ENCODE peak calls at places on chromosomes 3 and 15, in nine cellular contexts. H, G, P, V, C, M, D, S and O are unnamed samples.

GRCh38 chr3:2098398-2099027 is at the start of gene CNTN4:
- DNase-seq in P (no peak), S (no peak), C (no peak), D (no peak), M (peak), G (peak), V (peak), H (peak), O (peak)

GRCh38 chr3:16875876-16876575 is 8.7 kb upstream of the PLCL2 start:
- DNase-seq in C (no peak), G (no peak), P (no peak), V (no peak), M (no peak), H (no peak), S (no peak), D (no peak), O (no peak)

GRCh38 chr15:68982002-68982401 is 32.5 kb upstream of the NOX5 start:
- DNase-seq in H (no peak), D (no peak), S (no peak), M (no peak), C (no peak), V (no peak), G (no peak), P (no peak), O (no peak)

GRCh38 chr3:132629928-132630327 is 29.7 kb downstream of the ACAD11 start:
- DNase-seq in C (peak), P (no peak), H (no peak), D (peak), S (peak), M (peak), G (no peak), V (no peak), O (no peak)

GRCh38 chr3:185069583-185070030 is 83.3 kb downstream of the C3orf70 start:
- DNase-seq in H (no peak), V (no peak), M (no peak), G (no peak), P (no peak), C (no peak), S (no peak), D (no peak), O (no peak)

GRCh38 chr15:81747477-81747876 is 298.3 kb downstream of the MEX3B start:
- DNase-seq in C (no peak), H (no peak), S (peak), P (no peak), V (no peak), G (no peak), M (peak), D (no peak), O (no peak)

GRCh38 chr15:80010131-80010673 is 39.2 kb upstream of the BCL2A1 start:
- DNase-seq in G (no peak), D (peak), S (no peak), M (no peak), P (no peak), H (no peak), V (peak), C (peak), O (no peak)

GRCh38 chr3:36907911-36908646 is 36.8 kb downstream of the TRANK1 start:
- DNase-seq in V (no peak), P (peak), G (no peak), H (peak), S (no peak), M (peak), C (peak), D (peak), O (no peak)

GRCh38 chr3:78666458-78666800 is 1101.4 kb downstream of the ROBO1 start:
- DNase-seq in D (peak), M (peak), V (no peak), S (no peak), G (no peak), C (peak), P (no peak), H (no peak), O (no peak)

GRCh38 chr3:151709847-151710246 is 23.9 kb upstream of the AADACL2 start:
- DNase-seq in V (no peak), S (no peak), P (no peak), G (no peak), C (no peak), D (peak), M (no peak), H (no peak), O (no peak)

GRCh38 chr15:39646425-39646824 is 65.5 kb downstream of the THBS1 start:
- DNase-seq in M (no peak), D (no peak), P (no peak), G (no peak), H (no peak), S (no peak), C (no peak), V (no peak), O (no peak)

GRCh38 chr15:55003900-55004879 is 192.6 kb downstream of the RSL24D1 start:
- DNase-seq in M (no peak), P (no peak), C (no peak), S (no peak), H (no peak), V (no peak), G (no peak), D (no peak), O (no peak)

GRCh38 chr3:139472380-139473010 is 3.8 kb downstream of the RBP2 start:
- DNase-seq in S (no peak), H (no peak), M (no peak), D (no peak), C (no peak), V (no peak), P (no peak), G (no peak), O (no peak)

GRCh38 chr3:111594205-111594604 is 941 bp downstream of the ZBED2 start:
- DNase-seq in G (no peak), V (no peak), D (peak), M (peak), S (no peak), C (peak), H (no peak), P (no peak), O (no peak)

GRCh38 chr15:99984491-99985243 is 251.4 kb upstream of the LYSMD4 start:
- DNase-seq in C (no peak), S (no peak), G (no peak), P (no peak), H (no peak), D (no peak), V (no peak), M (no peak), O (no peak)

GRCh38 chr3:96813134-96813819 is 1.1 kb upstream of the EPHA6 start:
- DNase-seq in G (peak), D (peak), V (peak), S (no peak), P (no peak), M (peak), C (peak), H (peak), O (peak)

GRCh38 chr15:94280301-94280700 is 48.9 kb downstream of the MCTP2 start:
- DNase-seq in S (no peak), P (no peak), V (no peak), H (no peak), M (no peak), G (no peak), C (no peak), D (no peak), O (no peak)

GRCh38 chr3:38454179-38454883 is 641 bp downstream of the ACVR2B start:
- DNase-seq in V (peak), H (peak), S (no peak), P (no peak), D (peak), M (peak), G (no peak), C (peak), O (no peak)

GRCh38 chr15:39936681-39937080 is 2.8 kb downstream of the EIF2AK4 start:
- DNase-seq in D (no peak), C (peak), S (no peak), V (no peak), M (peak), P (no peak), G (no peak), H (no peak), O (no peak)

GRCh38 chr3:155391104-155391503 is 97.6 kb upstream of the STRIT1 start:
- DNase-seq in M (no peak), V (no peak), P (no peak), H (no peak), S (peak), G (no peak), D (peak), C (no peak), O (no peak)

GRCh38 chr15:31272558-31273257 is 53.9 kb upstream of the KLF13 start:
- DNase-seq in S (no peak), H (peak), V (no peak), M (peak), P (no peak), D (no peak), C (no peak), G (no peak), O (peak)

GRCh38 chr15:97745481-97746071 is 214.9 kb upstream of the ARRDC4 start:
- DNase-seq in H (no peak), D (peak), M (peak), P (no peak), C (peak), V (no peak), S (peak), G (no peak), O (no peak)

GRCh38 chr15:32676095-32676643 is 34.7 kb downstream of the SCG5 start:
- DNase-seq in S (no peak), C (no peak), M (peak), V (no peak), D (no peak), P (no peak), H (no peak), G (no peak), O (no peak)

GRCh38 chr3:181630873-181631272 is 80.9 kb upstream of the SOX2 start:
- DNase-seq in C (no peak), D (no peak), V (no peak), H (no peak), G (no peak), P (no peak), M (no peak), S (no peak), O (no peak)

GRCh38 chr3:166190360-166190759 is 353.1 kb upstream of the BCHE start:
- DNase-seq in P (no peak), C (peak), M (peak), H (no peak), S (no peak), G (no peak), V (peak), D (no peak), O (no peak)

GRCh38 chr3:123842711-123843110 is 41.4 kb downstream of the MYLK start:
- DNase-seq in S (no peak), D (no peak), C (no peak), G (no peak), H (no peak), M (no peak), V (no peak), P (no peak), O (no peak)

GRCh38 chr3:134650431-134651346 is at the start of gene KY:
- DNase-seq in S (no peak), V (peak), M (peak), P (no peak), D (peak), G (no peak), C (no peak), H (peak), O (peak)

GRCh38 chr3:195045481-195045880 is 225.5 kb downstream of the XXYLT1 start:
- DNase-seq in M (no peak), D (no peak), H (peak), V (no peak), G (no peak), C (no peak), P (no peak), S (no peak), O (no peak)

GRCh38 chr15:59689626-59690236 is 611 bp upstream of the BNIP2 start:
- DNase-seq in S (no peak), M (peak), D (peak), G (no peak), H (peak), V (peak), P (peak), C (peak), O (peak)

GRCh38 chr15:41965441-41966413 is 6.6 kb downstream of the EHD4 start:
- DNase-seq in H (peak), V (no peak), D (no peak), G (no peak), M (no peak), C (peak), S (no peak), P (no peak), O (no peak)

GRCh38 chr15:57281357-57281756 is 94.9 kb upstream of the CGNL1 start:
- DNase-seq in M (no peak), S (no peak), H (no peak), C (no peak), D (no peak), V (peak), P (no peak), G (no peak), O (no peak)

GRCh38 chr3:46857485-46858341 is 5.5 kb downstream of the MYL3 start:
- DNase-seq in H (peak), M (peak), V (peak), S (no peak), C (no peak), G (no peak), D (no peak), P (no peak), O (no peak)

GRCh38 chr3:187767266-187768032 is 22.2 kb upstream of the BCL6 start:
- DNase-seq in P (no peak), V (no peak), D (peak), C (peak), S (no peak), M (no peak), H (no peak), G (peak), O (no peak)